ENCODE peak calls at places on chromosomes 12 and 14, in four cellular contexts. X is cardiac muscle cell; D is brain microvascular endothelial cell; Y is CD8-positive, alpha-beta memory T cell. V is an unnamed sample. For H3K36me3, the result is how much of the 10 kb centered on the place peaks cover.

GRCh38 chr14:48792376-48793024 is 793.7 kb downstream of the RPS29 start:
- DNase-seq in X (no peak), D (peak), Y (no peak), V (no peak)

GRCh38 chr12:70535896-70536374 is 101.3 kb downstream of the PTPRB start:
- DNase-seq in X (no peak), D (no peak), Y (no peak), V (no peak)

GRCh38 chr12:94874086-94874985 is 129.2 kb downstream of the NDUFA12 start:
- DNase-seq in X (no peak), D (no peak), Y (no peak), V (no peak)

GRCh38 chr12:49866859-49867579 is 24.1 kb upstream of the BCDIN3D start:
- DNase-seq in X (peak), D (peak), Y (peak), V (peak)

GRCh38 chr14:39766397-39767000 is 334.3 kb upstream of the FBXO33 start:
- DNase-seq in X (no peak), D (no peak), Y (no peak), V (no peak)

GRCh38 chr14:73789996-73790581 is 61.5 kb upstream of the PTGR2 start:
- DNase-seq in X (no peak), D (peak), Y (no peak), V (no peak)

GRCh38 chr12:12890492-12890814 is 909 bp upstream of the GPRC5A start:
- DNase-seq in X (peak), D (no peak), Y (no peak), V (no peak)

GRCh38 chr12:121872546-121873223 is 14.0 kb upstream of the HPD start:
- DNase-seq in X (peak), D (peak), Y (no peak), V (no peak)

GRCh38 chr14:105980224-105980623 is 453.8 kb downstream of the TMEM121 start:
- DNase-seq in X (no peak), D (no peak), Y (no peak), V (no peak)

GRCh38 chr12:105740337-105740736 is 398.4 kb downstream of the NUAK1 start:
- DNase-seq in X (no peak), D (no peak), Y (no peak), V (no peak)

GRCh38 chr14:69044965-69045555 is 66.0 kb upstream of the ACTN1 start:
- DNase-seq in X (no peak), D (no peak), Y (no peak), V (no peak)

GRCh38 chr12:9615420-9616135 is 7.9 kb upstream of the KLRB1 start:
- DNase-seq in X (no peak), D (no peak), Y (peak), V (peak)

GRCh38 chr12:93813972-93814821 is 137.0 kb downstream of the CRADD start:
- DNase-seq in X (peak), D (peak), Y (no peak), V (no peak)

GRCh38 chr14:102351023-102351422 is 11.7 kb downstream of the CINP start:
- DNase-seq in X (no peak), D (no peak), Y (no peak), V (no peak)
- H3K36me3 ChIP-seq in X (under half), D (under half), Y (under half), V (under half)

GRCh38 chr14:92846162-92846897 is 52.2 kb downstream of the GOLGA5 start:
- DNase-seq in X (no peak), D (peak), Y (no peak), V (no peak)

GRCh38 chr14:92847220-92848148 is 53.4 kb downstream of the GOLGA5 start:
- DNase-seq in X (no peak), D (no peak), Y (no peak), V (no peak)

GRCh38 chr14:92844220-92844619 is 50.1 kb downstream of the GOLGA5 start:
- DNase-seq in X (no peak), D (no peak), Y (no peak), V (no peak)

GRCh38 chr14:92841930-92842329 is 47.8 kb downstream of the GOLGA5 start:
- DNase-seq in X (no peak), D (no peak), Y (no peak), V (no peak)
- H3K4me3 ChIP-seq in X (no peak), D (no peak), Y (no peak), V (no peak)

DNA sequence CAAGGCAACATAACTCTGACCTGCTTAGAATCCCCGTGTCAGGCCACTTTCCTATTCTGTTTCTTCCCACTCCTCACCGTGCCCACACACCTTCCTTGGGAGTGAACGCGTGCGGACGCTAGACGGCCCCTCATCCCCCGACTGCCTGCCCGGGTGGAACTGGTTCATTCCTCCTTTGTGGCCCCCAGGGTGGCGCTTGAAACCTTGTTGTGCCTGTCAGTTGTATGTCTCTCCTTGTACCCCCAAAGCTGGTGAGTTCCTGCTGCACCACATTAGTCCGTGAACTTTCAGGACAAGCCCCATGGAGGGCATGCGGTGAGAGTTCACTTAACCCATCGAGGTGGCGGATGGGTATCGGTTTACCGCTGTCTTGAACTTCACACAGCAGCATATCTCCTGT is 46.7 kb downstream of the SSH1 start:
- DNase-seq in X (no peak), D (no peak), Y (no peak), V (no peak)
- H3K36me3 ChIP-seq in X (under half), D (half or more), Y (under half), V (under half)

GRCh38 chr12:111570090-111570961 is 28.8 kb downstream of the ATXN2 start:
- DNase-seq in X (no peak), D (peak), Y (no peak), V (no peak)
- H3K4me3 ChIP-seq in X (no peak), D (no peak), Y (no peak), V (no peak)

DNA sequence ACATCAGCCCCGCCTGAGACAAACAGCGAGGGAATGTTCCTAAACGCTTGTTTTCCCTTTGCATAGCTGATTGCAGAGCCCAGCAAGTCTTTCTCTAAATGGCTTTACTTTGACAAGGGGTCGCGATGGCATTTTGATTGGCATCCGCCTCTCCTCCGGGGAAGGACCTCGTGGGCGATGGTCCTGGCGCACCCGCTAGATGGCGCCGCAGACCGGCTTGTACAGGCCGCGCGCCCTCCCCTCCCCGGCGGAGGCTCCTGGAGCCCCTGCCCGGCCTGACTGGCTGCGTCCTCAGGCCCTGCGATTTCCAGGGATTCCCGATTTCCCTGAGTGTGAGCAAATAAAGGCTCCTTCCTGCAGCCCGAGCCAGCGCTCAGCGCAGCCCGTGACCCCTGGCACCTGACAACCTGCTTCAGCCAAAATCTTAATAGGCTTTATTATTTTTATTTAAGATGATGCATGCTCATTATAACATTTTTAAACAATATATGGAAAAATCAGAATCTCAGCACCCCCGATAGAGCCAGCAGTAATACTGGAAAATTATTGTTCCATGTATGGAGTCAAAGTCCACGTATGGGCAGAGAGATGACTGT is 468.3 kb downstream of the AACS start:
- DNase-seq in X (peak), D (no peak), Y (no peak), V (no peak)
- H3K36me3 ChIP-seq in X (under half), D (under half), Y (under half), V (under half)

GRCh38 chr12:124454352-124454725 is 113.1 kb downstream of the NCOR2 start:
- DNase-seq in X (no peak), D (no peak), Y (no peak), V (no peak)

GRCh38 chr12:124456133-124456651 is 111.2 kb downstream of the NCOR2 start:
- DNase-seq in X (no peak), D (no peak), Y (peak), V (no peak)

GRCh38 chr12:124455336-124455735 is 112.1 kb downstream of the NCOR2 start:
- DNase-seq in X (no peak), D (no peak), Y (peak), V (no peak)

GRCh38 chr12:124453419-124454351 is 113.7 kb downstream of the NCOR2 start:
- DNase-seq in X (peak), D (peak), Y (peak), V (peak)

DNA sequence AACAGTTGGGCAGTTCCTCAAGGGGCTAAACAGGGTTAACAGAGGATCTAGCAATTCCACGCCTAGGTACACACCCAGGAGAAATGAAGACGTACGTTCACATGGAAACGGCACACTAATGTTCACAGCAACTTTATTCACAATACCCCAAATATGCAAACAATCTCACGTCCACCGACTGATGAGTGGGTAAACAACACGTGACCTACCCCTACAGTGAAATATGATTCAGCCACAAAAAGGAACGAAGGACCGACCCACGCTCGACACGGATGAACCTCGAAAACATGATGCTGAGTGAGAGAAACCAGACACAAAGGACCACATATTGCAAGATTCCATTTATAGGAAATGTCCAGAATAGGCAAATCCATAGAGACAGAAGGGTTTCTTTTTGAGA is 112.7 kb downstream of the NCOR2 start:
- DNase-seq in X (no peak), D (peak), Y (no peak), V (no peak)
- H3K4me3 ChIP-seq in X (no peak), D (no peak), Y (no peak), V (no peak)

GRCh38 chr14:57403521-57403864 is 13.1 kb downstream of the NAA30 start:
- DNase-seq in X (no peak), D (no peak), Y (no peak), V (no peak)

GRCh38 chr14:57408634-57409033 is 18.2 kb downstream of the NAA30 start:
- DNase-seq in X (no peak), D (no peak), Y (no peak), V (no peak)

GRCh38 chr14:57402173-57402852 is 11.9 kb downstream of the NAA30 start:
- DNase-seq in X (no peak), D (no peak), Y (no peak), V (no peak)

GRCh38 chr14:57408037-57408436 is 17.7 kb downstream of the NAA30 start:
- DNase-seq in X (no peak), D (no peak), Y (no peak), V (no peak)

DNA sequence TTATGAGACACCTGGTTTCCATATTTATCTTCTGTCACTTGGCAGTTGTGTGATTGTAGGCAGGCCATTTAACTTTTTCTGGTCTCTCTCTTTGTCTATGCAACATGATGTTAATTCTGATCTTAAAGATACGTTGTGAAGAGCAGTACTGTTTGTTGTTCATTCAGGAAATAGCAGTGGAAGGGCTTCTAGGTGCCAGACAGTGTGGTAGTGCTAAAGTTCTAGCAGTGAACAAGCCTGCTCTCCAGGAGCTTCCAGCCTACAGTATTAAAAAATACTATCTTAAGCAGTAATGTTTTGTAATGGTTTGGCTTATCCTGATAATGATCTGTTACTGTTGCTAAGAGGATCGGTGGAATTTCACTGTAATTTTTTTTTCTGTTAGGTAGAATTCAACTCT is 15.2 kb downstream of the NAA30 start:
- DNase-seq in X (no peak), D (no peak), Y (no peak), V (no peak)
- H3K36me3 ChIP-seq in X (under half), D (under half), Y (under half), V (under half)

V was measured in naive thymus-derived CD4-positive, alpha-beta T cell.